ENCODE peak calls at places on chromosome 4, in six cellular contexts. W, B, P, F, J and Y are unnamed samples.

GRCh38 chr4:183026701-183027100 is 72.4 kb upstream of the WWC2 start:
- DNase-seq in W (no peak), B (no peak), P (no peak), F (no peak), J (no peak), Y (no peak)

GRCh38 chr4:161656525-161656924 is 507.3 kb downstream of the FSTL5 start:
- DNase-seq in W (no peak), B (no peak), P (no peak), F (no peak), J (no peak), Y (no peak)

GRCh38 chr4:17272154-17272553 is 239.7 kb downstream of the QDPR start:
- DNase-seq in W (no peak), B (no peak), P (no peak), F (no peak), J (no peak), Y (no peak)

GRCh38 chr4:99134586-99134985 is 9.5 kb downstream of the ADH4 start:
- DNase-seq in W (no peak), B (no peak), P (no peak), F (no peak), J (no peak), Y (no peak)

GRCh38 chr4:124432500-124432899 is 280.0 kb downstream of the ANKRD50 start:
- DNase-seq in W (no peak), B (no peak), P (no peak), F (no peak), J (no peak), Y (no peak)

GRCh38 chr4:127888559-127888958 is 7.9 kb downstream of the PLK4 start:
- DNase-seq in W (no peak), B (no peak), P (no peak), F (no peak), J (no peak), Y (no peak)

GRCh38 chr4:111268769-111269414 is 646.0 kb upstream of the PITX2 start:
- DNase-seq in W (no peak), B (no peak), P (no peak), F (no peak), J (no peak), Y (no peak)

GRCh38 chr4:155060419-155060818 is 148.0 kb upstream of the NPY2R start:
- DNase-seq in W (no peak), B (no peak), P (no peak), F (no peak), J (no peak), Y (no peak)

GRCh38 chr4:133151681-133152329 is 2.7 kb downstream of the PCDH10 start:
- DNase-seq in W (no peak), B (peak), P (no peak), F (no peak), J (no peak), Y (no peak)

GRCh38 chr4:99856166-99856565 is 38.1 kb downstream of the LAMTOR3 start:
- DNase-seq in W (no peak), B (no peak), P (no peak), F (no peak), J (no peak), Y (no peak)

GRCh38 chr4:149203256-149204001 is 612.2 kb downstream of the IQCM start:
- DNase-seq in W (peak), B (no peak), P (no peak), F (no peak), J (peak), Y (no peak)

DNA sequence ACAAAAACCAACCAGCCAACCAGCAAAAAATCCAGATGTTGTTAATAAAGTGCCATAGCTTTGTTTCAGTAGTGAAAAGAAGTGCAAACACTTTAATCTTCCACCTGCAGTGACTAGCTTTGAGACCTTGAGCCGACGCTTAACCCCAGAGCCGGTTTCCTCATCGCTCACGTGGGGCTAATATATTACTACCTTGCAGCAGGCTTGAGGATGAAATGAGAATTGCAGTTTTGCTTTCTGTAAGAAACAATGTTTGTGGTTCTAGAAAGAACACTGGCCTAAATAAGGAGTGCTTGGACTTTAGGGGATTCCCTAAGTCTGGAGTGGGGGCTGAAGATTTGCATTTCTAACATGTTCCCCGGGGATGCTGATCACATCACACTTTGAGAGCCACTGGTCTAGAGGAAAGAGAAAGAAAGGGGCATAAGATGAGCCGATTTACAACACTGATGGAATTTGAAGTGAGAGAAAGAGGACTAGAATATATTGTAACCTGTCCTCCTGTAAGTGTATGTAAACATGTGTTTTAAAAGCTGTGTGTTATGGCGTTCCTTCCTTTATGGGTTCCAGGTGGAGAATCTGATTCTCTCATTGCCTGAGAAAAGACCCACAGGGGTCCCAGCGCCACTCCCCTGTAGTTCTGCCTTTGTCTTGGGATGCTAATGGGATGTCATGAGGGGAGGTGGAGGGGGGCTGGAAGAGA is 1.4 kb downstream of the FGF2 start:
- DNase-seq in W (no peak), B (no peak), P (no peak), F (no peak), J (no peak), Y (no peak)
- TF ChIP-seq CTCF in W (no peak), B (peak), P (no peak), F (no peak), J (peak), Y (no peak)

DNA sequence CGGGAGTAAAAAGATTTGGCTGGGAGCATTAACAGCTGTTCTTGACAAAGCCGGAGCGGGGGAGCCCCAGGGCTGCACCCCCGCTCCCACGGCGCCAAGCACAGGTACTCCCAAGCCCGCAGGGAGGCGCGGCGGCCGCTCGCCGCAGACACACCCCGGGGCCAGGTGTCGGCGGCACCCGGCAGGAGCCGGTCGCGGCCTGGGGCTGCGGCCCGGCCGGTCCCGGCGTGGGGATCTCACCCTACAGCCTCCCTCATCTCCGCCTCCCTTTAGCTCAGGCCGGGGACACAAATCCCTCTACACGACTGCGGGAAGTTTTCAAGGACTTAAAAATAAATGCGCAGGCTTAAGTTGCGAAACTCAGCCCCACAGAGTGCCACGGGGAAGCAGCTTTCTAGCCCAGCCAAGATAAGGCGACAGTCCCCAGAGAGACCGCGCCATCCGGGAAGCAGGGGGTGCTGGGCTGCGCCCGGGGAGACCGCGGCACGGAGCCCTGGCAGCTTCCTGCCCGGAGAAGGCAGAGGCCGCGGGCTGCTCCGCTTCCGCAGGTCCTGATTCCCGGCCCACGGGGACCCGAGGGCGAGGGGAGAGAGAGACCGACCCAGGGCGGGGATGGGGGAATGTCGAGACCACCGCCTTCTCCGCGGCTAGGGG is 473 bp downstream of the SH3RF1 start:
- DNase-seq in W (peak), B (peak), P (peak), F (peak), J (no peak), Y (no peak)
- TF ChIP-seq CTCF in W (no peak), B (peak), P (no peak), F (no peak), J (no peak), Y (no peak)

GRCh38 chr4:72706633-72707032 is 137.6 kb upstream of the ADAMTS3 start:
- DNase-seq in W (no peak), B (no peak), P (no peak), F (no peak), J (no peak), Y (no peak)

GRCh38 chr4:72701987-72702819 is 133.2 kb upstream of the ADAMTS3 start:
- DNase-seq in W (no peak), B (no peak), P (no peak), F (no peak), J (peak), Y (peak)
- TF ChIP-seq CTCF in W (peak), B (peak), P (peak), F (peak), J (peak), Y (peak)

GRCh38 chr4:6971536-6972374 is 62.1 kb downstream of the TBC1D14 start:
- DNase-seq in W (no peak), B (no peak), P (no peak), F (no peak), J (no peak), Y (no peak)
- TF ChIP-seq CTCF in W (no peak), B (no peak), P (no peak), F (no peak), J (no peak), Y (no peak)

GRCh38 chr4:156291317-156291716 is 337.7 kb upstream of the CTSO start:
- DNase-seq in W (no peak), B (no peak), P (no peak), F (no peak), J (no peak), Y (no peak)

GRCh38 chr4:156293657-156294297 is 340.1 kb upstream of the CTSO start:
- DNase-seq in W (no peak), B (no peak), P (no peak), F (no peak), J (no peak), Y (peak)

GRCh38 chr4:156298230-156298629 is 344.6 kb upstream of the CTSO start:
- DNase-seq in W (no peak), B (no peak), P (no peak), F (no peak), J (peak), Y (peak)

GRCh38 chr4:156295676-156296075 is 342.0 kb upstream of the CTSO start:
- DNase-seq in W (no peak), B (no peak), P (no peak), F (no peak), J (no peak), Y (no peak)

GRCh38 chr4:156294577-156294976 is 340.9 kb upstream of the CTSO start:
- DNase-seq in W (no peak), B (no peak), P (no peak), F (no peak), J (no peak), Y (peak)
- TF ChIP-seq CTCF in W (no peak), B (peak), P (no peak), F (no peak), J (peak), Y (peak)